ENCODE peak calls at places on chromosomes 12 and 14, in seven cellular contexts. U, B, W, M, R, A and D are unnamed samples. For H3K4me1 and H3K27me3, the result is how much of the 10 kb centered on the place peaks cover.

GRCh38 chr12:82673698-82674097 is 13.0 kb upstream of the TMTC2 start:
- DNase-seq in B (no peak), A (no peak), R (no peak), W (no peak), M (no peak), U (no peak), D (no peak)

GRCh38 chr12:27025116-27025515 is 2.8 kb downstream of the MED21 start:
- DNase-seq in B (no peak), A (no peak), R (peak), M (no peak), U (no peak), W (no peak), D (no peak)

GRCh38 chr12:87216436-87216835 is 812.8 kb downstream of the C12orf50 start:
- DNase-seq in U (no peak), A (no peak), W (no peak), M (no peak), R (peak), B (peak), D (no peak)

GRCh38 chr14:23544511-23545447 is 6.8 kb downstream of the ZFHX2 start:
- DNase-seq in M (no peak), B (no peak), W (no peak), R (no peak), A (no peak), U (no peak), D (peak)

GRCh38 chr12:71011261-71011660 is 90.7 kb upstream of the PTPRR start:
- DNase-seq in W (no peak), U (no peak), A (no peak), B (no peak), R (no peak), M (no peak), D (no peak)

GRCh38 chr14:31420013-31420318 is 384 bp downstream of the HEATR5A start:
- DNase-seq in W (no peak), R (no peak), M (peak), A (peak), B (peak), U (no peak), D (peak)

GRCh38 chr14:99205086-99205688 is 66.8 kb downstream of the BCL11B start:
- DNase-seq in A (no peak), U (no peak), B (no peak), W (no peak), M (no peak), R (no peak), D (no peak)

GRCh38 chr12:510071-510825 is 50.5 kb downstream of the B4GALNT3 start:
- DNase-seq in U (no peak), A (no peak), R (no peak), B (no peak), M (no peak), W (no peak), D (no peak)

GRCh38 chr12:45407967-45408743 is 192.3 kb downstream of the ANO6 start:
- DNase-seq in U (no peak), A (no peak), R (no peak), W (no peak), M (no peak), B (no peak), D (no peak)

GRCh38 chr12:108268397-108268796 is 70.7 kb downstream of the CMKLR1 start:
- DNase-seq in W (no peak), A (no peak), B (no peak), U (no peak), R (no peak), M (no peak), D (no peak)

GRCh38 chr12:88684170-88684569 is 103.9 kb upstream of the KITLG start:
- DNase-seq in M (no peak), A (no peak), R (no peak), B (no peak), U (no peak), W (no peak), D (no peak)

GRCh38 chr12:89723276-89723675 is 14.6 kb upstream of the ATP2B1 start:
- DNase-seq in B (no peak), U (no peak), M (no peak), A (no peak), W (no peak), R (no peak), D (no peak)
- H3K27ac ChIP-seq in B (no peak), U (no peak), M (no peak), A (no peak), W (no peak), R (no peak), D (no peak)

GRCh38 chr14:103545915-103546650 is 16.4 kb downstream of the BAG5 start:
- DNase-seq in R (no peak), W (no peak), B (no peak), U (no peak), A (peak), M (peak), D (peak)
- H3K4me1 ChIP-seq in R (under half), W (under half), B (under half), U (under half), A (half or more), M (half or more), D (under half)

GRCh38 chr14:74394549-74394948 is 31.5 kb downstream of the SYNDIG1L start:
- DNase-seq in B (no peak), W (no peak), R (no peak), A (no peak), U (no peak), M (no peak), D (no peak)

GRCh38 chr14:74389980-74390379 is 36.0 kb downstream of the SYNDIG1L start:
- DNase-seq in W (no peak), U (no peak), M (no peak), B (no peak), A (no peak), R (no peak), D (no peak)

GRCh38 chr14:74395094-74395493 is 30.9 kb downstream of the SYNDIG1L start:
- DNase-seq in A (no peak), M (no peak), W (no peak), U (no peak), R (no peak), B (no peak), D (no peak)

GRCh38 chr14:74391479-74391878 is 34.5 kb downstream of the SYNDIG1L start:
- DNase-seq in R (no peak), W (no peak), U (no peak), M (no peak), A (no peak), B (no peak), D (no peak)

DNA sequence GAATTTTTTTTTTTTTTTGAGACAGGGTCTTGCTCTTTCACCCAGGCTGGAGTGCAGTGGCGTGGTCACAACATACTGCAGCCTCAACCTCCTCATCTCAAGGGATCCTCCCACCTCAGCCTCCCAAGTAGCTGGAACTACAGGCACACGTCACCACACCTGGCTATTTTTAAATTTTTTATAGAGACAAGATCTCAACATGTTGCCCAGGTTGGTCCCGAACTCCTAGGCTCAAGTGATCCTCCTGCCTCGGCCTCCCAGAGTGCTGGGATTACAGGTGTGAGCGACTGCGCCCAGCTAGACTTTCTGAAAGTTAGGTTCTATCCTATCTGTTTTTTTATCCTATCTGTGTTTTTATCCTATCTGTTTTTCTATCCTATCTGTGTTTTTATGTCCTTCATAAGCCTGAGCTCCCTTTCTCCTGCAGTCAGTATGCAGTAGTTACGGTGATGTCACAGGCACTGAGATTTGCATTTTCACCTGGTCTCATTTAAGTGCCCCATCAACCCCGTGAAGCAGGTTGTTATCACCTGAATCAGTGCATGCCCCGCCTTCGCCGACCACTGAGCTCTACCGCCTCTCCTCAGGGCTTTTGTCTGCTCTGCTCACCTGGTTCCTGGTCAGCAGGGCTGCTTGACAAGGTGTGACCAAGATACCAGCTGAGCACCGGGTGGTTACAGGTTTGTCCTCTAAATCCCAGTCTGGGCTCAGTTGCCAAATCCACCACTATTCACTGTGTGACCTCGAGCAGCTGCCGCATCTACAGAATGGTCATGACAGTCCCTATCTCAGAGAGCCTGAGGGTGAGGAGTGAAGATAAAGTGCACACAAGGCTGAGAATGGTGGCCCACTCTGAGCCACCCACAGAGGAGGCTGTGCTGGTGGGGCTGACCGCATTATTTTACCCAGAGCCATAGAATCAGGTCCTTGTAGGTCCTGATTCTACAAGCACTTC is 33.1 kb downstream of the SYNDIG1L start:
- DNase-seq in W (no peak), B (no peak), A (no peak), U (no peak), R (no peak), M (no peak), D (no peak)
- H3K27me3 ChIP-seq in W (under half), B (under half), A (under half), U (under half), R (half or more), M (under half), D (under half)

DNA sequence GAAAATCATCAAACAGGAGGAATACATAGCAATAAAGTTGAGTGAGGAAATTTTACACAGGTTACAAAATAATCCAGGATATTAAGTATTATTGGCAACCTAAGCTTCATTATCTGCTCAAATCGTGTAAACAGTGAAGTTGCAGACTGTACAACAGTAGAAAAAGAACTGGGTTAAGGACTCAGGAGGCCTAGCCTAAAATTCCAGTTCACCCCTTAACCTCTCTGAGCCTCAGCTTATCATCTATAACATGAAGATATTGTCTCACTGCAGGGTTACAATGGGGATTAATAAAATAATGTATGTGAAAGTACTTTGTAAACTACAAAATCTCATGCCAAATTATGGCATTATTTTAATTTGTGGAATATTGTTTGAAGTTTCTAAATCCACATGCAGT is 26.0 kb downstream of the DDHD1 start:
- DNase-seq in U (no peak), B (no peak), R (no peak), M (no peak), W (no peak), A (no peak), D (no peak)
- H3K27ac ChIP-seq in U (no peak), B (peak), R (no peak), M (no peak), W (peak), A (peak), D (no peak)